ENCODE peak calls at places on chromosomes 12 and 14, in eight cellular contexts. O, V, F, Z, Y, C, G and I are unnamed samples.

GRCh38 chr14:104676694-104677505 is 12.5 kb upstream of the INF2 start:
- DNase-seq in V (no peak), G (no peak), F (peak; percentile 45), O (no peak), Y (no peak), Z (no peak), C (no peak), I (no peak)

GRCh38 chr14:74275265-74275841 is 27.4 kb downstream of the ABCD4 start:
- DNase-seq in V (no peak), F (no peak), G (no peak), Z (no peak), O (peak; percentile 75), C (no peak), Y (no peak), I (peak; percentile 82)

GRCh38 chr14:55316528-55316927 is 45.3 kb downstream of the FBXO34 start:
- DNase-seq in C (peak; percentile 60), Z (no peak), V (no peak), Y (no peak), O (no peak), F (no peak), G (no peak), I (no peak)

GRCh38 chr12:62191747-62192485 is 68.3 kb upstream of the USP15 start:
- DNase-seq in F (peak; percentile 9), C (no peak), V (no peak), O (peak; percentile 27), Y (no peak), G (peak; percentile 51), Z (no peak), I (no peak)

GRCh38 chr14:97719043-97719442 is 921.9 kb downstream of the VRK1 start:
- DNase-seq in O (no peak), V (no peak), Y (no peak), F (no peak), G (no peak), Z (no peak), C (no peak), I (no peak)

GRCh38 chr12:69475237-69475984 is 5.2 kb downstream of the FRS2 start:
- DNase-seq in F (no peak), G (no peak), Y (no peak), V (no peak), O (no peak), Z (no peak), C (no peak), I (peak; percentile 36)

GRCh38 chr12:89928467-89928866 is 219.8 kb upstream of the ATP2B1 start:
- DNase-seq in O (no peak), Z (no peak), F (no peak), G (no peak), C (no peak), V (no peak), Y (no peak), I (no peak)

GRCh38 chr14:71133296-71133695 is 226.0 kb downstream of the PCNX1 start:
- DNase-seq in G (no peak), V (no peak), C (no peak), O (no peak), Z (no peak), F (no peak), Y (no peak), I (no peak)

GRCh38 chr12:117882603-117883184 is 86.1 kb downstream of the KSR2 start:
- DNase-seq in G (no peak), Y (no peak), F (no peak), C (no peak), O (no peak), V (no peak), Z (no peak), I (no peak)

GRCh38 chr14:75315143-75315542 is 36.5 kb downstream of the FOS start:
- DNase-seq in Y (no peak), G (peak; percentile 83), V (no peak), C (peak; percentile 54), Z (no peak), F (no peak), O (peak; percentile 11), I (no peak)

GRCh38 chr14:58200480-58200841 is 512 bp downstream of the ACTR10 start:
- DNase-seq in G (no peak), F (no peak), O (no peak), C (no peak), V (no peak), Z (no peak), Y (no peak), I (no peak)

GRCh38 chr12:56153291-56154065 is 1.1 kb downstream of the MYL6B start:
- DNase-seq in V (no peak), O (no peak), G (no peak), C (no peak), F (no peak), Z (no peak), Y (no peak), I (no peak)

GRCh38 chr12:14394317-14395058 is 29.0 kb downstream of the ATF7IP start:
- DNase-seq in O (peak; percentile 29), C (peak; percentile 27), Z (peak; percentile 58), Y (peak; percentile 72), F (peak; percentile 49), V (no peak), G (peak; percentile 95), I (peak; percentile 67)

GRCh38 chr12:47905313-47905730 is 528 bp upstream of the VDR start:
- DNase-seq in V (peak; percentile 44), Y (no peak), Z (no peak), O (peak; percentile 86), G (peak; percentile 73), C (peak; percentile 68), F (peak; percentile 38), I (no peak)

GRCh38 chr12:111785651-111786050 is 18.9 kb downstream of the ALDH2 start:
- DNase-seq in F (no peak), V (no peak), G (no peak), O (no peak), C (no peak), Y (no peak), Z (no peak), I (no peak)

GRCh38 chr12:64665506-64665905 is 55.2 kb downstream of the RASSF3 start:
- DNase-seq in F (no peak), O (peak; percentile 75), Y (peak; percentile 63), Z (no peak), C (no peak), V (no peak), G (no peak), I (no peak)

GRCh38 chr14:95635051-95635450 is 51.2 kb upstream of the TCL1B start:
- DNase-seq in C (no peak), V (no peak), F (no peak), O (no peak), Z (no peak), G (no peak), Y (no peak), I (no peak)

GRCh38 chr14:50529288-50530179 is 2.8 kb downstream of the MAP4K5 start:
- DNase-seq in Z (no peak), O (no peak), G (no peak), Y (no peak), F (no peak), C (no peak), V (no peak), I (no peak)

GRCh38 chr14:73729015-73729330 is 14.8 kb upstream of the PNMA1 start:
- DNase-seq in C (no peak), V (no peak), O (no peak), F (no peak), Y (no peak), G (no peak), Z (no peak), I (no peak)

GRCh38 chr14:105473677-105474477 is 744 bp upstream of the CRIP2 start:
- DNase-seq in O (peak; percentile 94), V (no peak), C (peak; percentile 85), G (peak; percentile 87), Y (peak; percentile 42), Z (no peak), F (no peak), I (peak; percentile 42)

GRCh38 chr12:121953695-121954094 is 35.3 kb downstream of the CFAP251 start:
- DNase-seq in C (no peak), Z (no peak), O (no peak), G (no peak), F (no peak), Y (no peak), V (no peak), I (no peak)

GRCh38 chr14:63840981-63841380 is 11.8 kb upstream of the SYNE2 start:
- DNase-seq in G (no peak), Y (peak; percentile 70), C (peak; percentile 27), F (no peak), O (no peak), V (peak; percentile 68), Z (no peak), I (no peak)

GRCh38 chr12:66203820-66204219 is 14.8 kb downstream of the IRAK3 start:
- DNase-seq in V (no peak), Z (no peak), G (no peak), Y (no peak), C (no peak), F (no peak), O (no peak), I (no peak)

GRCh38 chr12:65539062-65539461 is 260.6 kb downstream of the MSRB3 start:
- DNase-seq in F (no peak), C (no peak), Z (no peak), Y (no peak), O (no peak), G (no peak), V (no peak), I (no peak)

GRCh38 chr14:76186318-76187027 is 34.8 kb downstream of the GPATCH2L start:
- DNase-seq in Z (no peak), O (no peak), F (peak; percentile 26), G (no peak), Y (no peak), C (no peak), V (no peak), I (no peak)

GRCh38 chr12:12081836-12082497 is 11.2 kb downstream of the BCL2L14 start:
- DNase-seq in F (no peak), Y (no peak), G (peak; percentile 66), O (peak; percentile 18), C (no peak), Z (no peak), V (no peak), I (peak; percentile 39)

GRCh38 chr12:31849090-31849687 is 110.0 kb upstream of the RESF1 start:
- DNase-seq in Y (no peak), C (no peak), F (no peak), O (peak; percentile 5), Z (no peak), G (peak; percentile 29), V (no peak), I (no peak)

GRCh38 chr12:121765573-121765972 is 27.9 kb downstream of the RHOF start:
- DNase-seq in Z (no peak), F (no peak), O (no peak), G (no peak), V (no peak), C (no peak), Y (no peak), I (peak; percentile 90)

GRCh38 chr14:67837011-67837624 is 17.5 kb downstream of the RAD51B start:
- DNase-seq in Y (peak; percentile 76), G (peak; percentile 57), O (peak; percentile 66), V (peak; percentile 39), Z (no peak), F (peak; percentile 33), C (peak; percentile 80), I (peak; percentile 66)

GRCh38 chr12:107372229-107372658 is 278.9 kb upstream of the CRY1 start:
- DNase-seq in G (peak; percentile 73), C (no peak), Y (peak; percentile 25), V (peak; percentile 19), Z (no peak), F (no peak), O (no peak), I (no peak)

GRCh38 chr12:49339464-49339861 is 2.5 kb upstream of the C1QL4 start:
- DNase-seq in V (no peak), Z (no peak), G (no peak), O (peak; percentile 21), C (no peak), F (no peak), Y (no peak), I (no peak)

GRCh38 chr14:21987937-21988336 is 314.3 kb upstream of the OR4E1 start:
- DNase-seq in Y (no peak), Z (no peak), C (no peak), F (no peak), G (no peak), V (no peak), O (peak; percentile 34), I (no peak)

GRCh38 chr14:102043251-102044025 is 43.4 kb downstream of the HSP90AA1 start:
- DNase-seq in Z (no peak), G (no peak), C (no peak), F (no peak), O (no peak), V (no peak), Y (no peak), I (no peak)

GRCh38 chr14:64806202-64806861 is 73.4 kb downstream of the SPTB start:
- DNase-seq in C (peak; percentile 48), O (peak; percentile 52), G (no peak), V (no peak), F (no peak), Y (no peak), Z (no peak), I (peak; percentile 4)